ENCODE peak calls at places on chromosomes 11 and 22, in four cellular contexts. Z, L, T and A are unnamed samples.

GRCh38 chr22:39478461-39478860 is 21.6 kb downstream of the MGAT3 start:
- DNase-seq in Z (peak; percentile 86), L (peak; percentile 37), T (peak; percentile 92), A (no peak)

GRCh38 chr22:44395116-44396005 is 82.6 kb upstream of the SHISAL1 start:
- DNase-seq in Z (peak; percentile 44), L (no peak), T (peak; percentile 30), A (no peak)

GRCh38 chr11:132718711-132719641 is 813.3 kb downstream of the OPCML start:
- DNase-seq in Z (no peak), L (peak; percentile 84), T (peak; percentile 69), A (no peak)

GRCh38 chr11:60934790-60935605 is 10.7 kb downstream of the TMEM132A start:
- DNase-seq in Z (no peak), L (no peak), T (no peak), A (peak; percentile 25)

GRCh38 chr11:29432719-29433325 is 584.0 kb downstream of the KCNA4 start:
- DNase-seq in Z (no peak), L (no peak), T (no peak), A (no peak)

GRCh38 chr11:18393581-18394299 is 623 bp upstream of the LDHA start:
- DNase-seq in Z (no peak), L (peak; percentile 63), T (no peak), A (no peak)

GRCh38 chr11:16936643-16937042 is 77.6 kb downstream of the PLEKHA7 start:
- DNase-seq in Z (no peak), L (no peak), T (no peak), A (no peak)

GRCh38 chr22:49398115-49398514 is 429.6 kb downstream of the BRD1 start:
- DNase-seq in Z (no peak), L (no peak), T (peak; percentile 41), A (no peak)

GRCh38 chr11:44286268-44286880 is 23.6 kb downstream of the ALX4 start:
- DNase-seq in Z (no peak), L (peak; percentile 62), T (peak; percentile 94), A (no peak)

GRCh38 chr11:36564376-36565032 is 3.3 kb upstream of the RAG1 start:
- DNase-seq in Z (no peak), L (peak; percentile 70), T (peak; percentile 81), A (no peak)

GRCh38 chr22:36644333-36644757 is 59.2 kb downstream of the CACNG2 start:
- DNase-seq in Z (no peak), L (peak; percentile 45), T (peak; percentile 90), A (no peak)

GRCh38 chr11:45710561-45710960 is 45.1 kb upstream of the CHST1 start:
- DNase-seq in Z (no peak), L (no peak), T (no peak), A (no peak)

GRCh38 chr11:126157326-126158030 is 54.0 kb downstream of the RPUSD4 start:
- DNase-seq in Z (no peak), L (no peak), T (no peak), A (no peak)

GRCh38 chr11:111977141-111978027 is 40.2 kb downstream of the DIXDC1 start:
- DNase-seq in Z (peak; percentile 88), L (peak; percentile 23), T (peak; percentile 85), A (no peak)

GRCh38 chr11:102422817-102423725 is 29.5 kb downstream of the TMEM123 start:
- DNase-seq in Z (no peak), L (no peak), T (no peak), A (no peak)

GRCh38 chr22:20141186-20142077 is 9.4 kb downstream of the CCDC188 start:
- DNase-seq in Z (peak; percentile 67), L (no peak), T (no peak), A (no peak)

GRCh38 chr11:125903753-125904659 is at the start of gene DDX25:
- DNase-seq in Z (no peak), L (peak; percentile 58), T (peak; percentile 89), A (no peak)

GRCh38 chr22:28710112-28710888 is 30.7 kb upstream of the TTC28 start:
- DNase-seq in Z (no peak), L (no peak), T (no peak), A (no peak)

GRCh38 chr11:114099392-114100178 is 40.1 kb downstream of the ZBTB16 start:
- DNase-seq in Z (no peak), L (no peak), T (no peak), A (no peak)

GRCh38 chr11:9120659-9121350 is 29.4 kb upstream of the SCUBE2 start:
- DNase-seq in Z (no peak), L (no peak), T (peak; percentile 89), A (no peak)

GRCh38 chr11:112310414-112310813 is 49.8 kb upstream of the PLET1 start:
- DNase-seq in Z (no peak), L (no peak), T (no peak), A (no peak)

GRCh38 chr11:128694618-128695481 is 978 bp downstream of the FLI1 start:
- DNase-seq in Z (peak; percentile 76), L (peak; percentile 45), T (peak; percentile 82), A (peak; percentile 51)

GRCh38 chr11:72598901-72599300 is 75.3 kb downstream of the PDE2A start:
- DNase-seq in Z (no peak), L (no peak), T (peak; percentile 86), A (no peak)

GRCh38 chr22:19178659-19179471 is at the start of gene SLC25A1:
- DNase-seq in Z (peak; percentile 97), L (peak; percentile 88), T (peak; percentile 97), A (peak; percentile 89)

GRCh38 chr22:44995715-44996114 is 14.1 kb downstream of the PHF21B start:
- DNase-seq in Z (no peak), L (no peak), T (no peak), A (no peak)

GRCh38 chr11:11318961-11319360 is 34.1 kb downstream of the CSNK2A3 start:
- DNase-seq in Z (no peak), L (no peak), T (no peak), A (no peak)

GRCh38 chr22:46297151-46297819 is 615 bp downstream of the GTSE1 start:
- DNase-seq in Z (no peak), L (peak; percentile 49), T (peak; percentile 70), A (peak; percentile 47)

GRCh38 chr11:104051806-104052205 is 15.4 kb downstream of the DDI1 start:
- DNase-seq in Z (no peak), L (no peak), T (no peak), A (no peak)

GRCh38 chr11:116695657-116696254 is 77.0 kb downstream of the BUD13 start:
- DNase-seq in Z (no peak), L (no peak), T (no peak), A (no peak)

GRCh38 chr11:134691474-134691873 is 279.4 kb upstream of the B3GAT1 start:
- DNase-seq in Z (no peak), L (no peak), T (no peak), A (no peak)

GRCh38 chr11:74683279-74683871 is 47.9 kb downstream of the CHRDL2 start:
- DNase-seq in Z (no peak), L (peak; percentile 23), T (peak; percentile 62), A (no peak)
- TF ChIP-seq CTCF in Z (peak; percentile 13), L (peak; percentile 48), T (peak; percentile 66), A (no peak)

DNA sequence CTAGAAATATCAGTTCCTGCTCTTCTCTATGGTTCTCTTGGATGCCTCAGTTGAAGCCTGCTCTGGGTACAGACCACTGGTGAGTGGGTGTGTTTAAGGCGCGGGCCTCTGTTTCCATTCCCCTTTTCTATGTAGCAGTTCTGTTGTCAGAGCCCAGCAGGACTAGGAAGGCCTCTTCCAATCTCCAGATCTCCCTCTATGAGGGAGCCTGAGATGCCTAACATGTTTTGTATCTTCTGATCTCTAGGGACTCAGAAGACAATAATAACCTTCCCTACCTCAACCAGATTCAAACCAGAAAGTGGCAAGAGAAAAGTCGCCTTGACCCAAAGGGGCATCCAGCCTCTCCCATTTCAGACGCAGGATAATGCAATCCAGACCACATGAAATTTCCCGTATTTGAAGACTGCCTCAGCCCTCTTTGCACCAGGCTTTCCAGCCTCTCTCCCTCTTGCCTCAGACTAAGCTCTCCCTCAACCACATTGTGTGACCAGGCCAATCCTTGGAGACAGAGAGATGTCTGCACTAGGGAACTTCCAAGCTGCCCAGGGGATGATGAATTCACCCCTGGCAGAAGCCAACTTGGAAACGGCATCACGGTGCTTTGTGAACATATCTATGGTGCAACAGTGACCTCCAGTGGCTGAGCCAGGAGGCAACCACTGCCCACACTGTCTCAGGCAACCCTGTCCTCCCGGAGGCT is 150.1 kb upstream of the UBASH3B start:
- DNase-seq in Z (peak; percentile 87), L (peak; percentile 69), T (peak; percentile 94), A (no peak)
- TF ChIP-seq CTCF in Z (peak; percentile 56), L (peak; percentile 67), T (peak; percentile 91), A (peak; percentile 83)

GRCh38 chr22:26512149-26512793 is at the start of gene TFIP11:
- DNase-seq in Z (peak; percentile 97), L (peak; percentile 98), T (peak; percentile 99), A (peak; percentile 88)
- TF ChIP-seq CTCF in Z (no peak), L (no peak), T (peak; percentile 64), A (no peak)

GRCh38 chr11:83285131-83285770 is 916 bp downstream of the CCDC90B start:
- DNase-seq in Z (no peak), L (no peak), T (no peak), A (no peak)

GRCh38 chr11:83287631-83288030 is 1.5 kb upstream of the CCDC90B start:
- DNase-seq in Z (no peak), L (no peak), T (no peak), A (peak; percentile 39)

GRCh38 chr11:83282084-83282716 is 4.0 kb downstream of the CCDC90B start:
- DNase-seq in Z (no peak), L (no peak), T (no peak), A (no peak)

GRCh38 chr11:83284501-83285051 is 1.6 kb downstream of the CCDC90B start:
- DNase-seq in Z (no peak), L (no peak), T (no peak), A (no peak)

DNA sequence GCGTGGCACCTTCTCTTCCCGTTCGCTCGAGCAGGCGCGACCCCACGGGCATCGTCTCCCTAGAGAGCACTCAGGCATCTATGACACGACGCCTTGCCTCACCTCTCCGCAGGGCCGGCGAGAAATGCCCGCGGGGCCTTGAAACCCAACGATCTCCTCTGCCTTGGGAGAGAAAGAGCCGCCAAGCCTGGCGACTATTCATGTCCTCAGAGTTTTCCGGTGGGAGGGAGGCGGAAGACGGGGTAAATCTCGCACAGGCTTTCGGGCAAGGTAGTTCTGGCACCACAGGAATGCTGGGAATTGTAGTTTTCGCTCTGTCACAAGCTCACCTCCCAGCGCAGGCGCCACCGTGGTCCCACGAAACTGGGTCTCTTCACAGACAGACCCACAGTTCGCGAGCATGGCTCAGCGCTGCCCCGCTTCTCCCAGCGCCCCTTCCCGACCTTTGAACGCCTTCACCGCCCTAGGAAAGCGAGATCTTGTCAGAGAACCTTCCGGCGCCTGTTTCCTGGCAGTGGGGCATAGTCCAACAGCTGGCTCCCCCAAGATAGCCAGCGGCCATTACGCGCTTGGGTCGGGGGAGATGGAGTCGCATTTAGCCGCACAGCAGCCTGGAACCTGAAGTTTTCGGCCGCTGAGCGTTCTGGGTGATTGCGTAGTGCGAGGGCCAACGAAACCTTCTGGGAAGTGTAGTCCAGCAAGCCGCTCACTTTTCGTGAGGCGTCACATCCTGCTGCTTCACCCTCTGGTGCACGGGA is at the start of gene CCDC90B:
- DNase-seq in Z (peak; percentile 95), L (peak; percentile 97), T (peak; percentile 98), A (peak; percentile 94)
- TF ChIP-seq CTCF in Z (no peak), L (no peak), T (no peak), A (peak; percentile 30)

GRCh38 chr11:124123587-124123986 is 8.3 kb downstream of the VWA5A start:
- DNase-seq in Z (no peak), L (no peak), T (peak; percentile 57), A (no peak)
- TF ChIP-seq CTCF in Z (no peak), L (no peak), T (peak; percentile 74), A (peak; percentile 22)

GRCh38 chr22:26122920-26123468 is 46.3 kb upstream of the SEZ6L start:
- DNase-seq in Z (no peak), L (no peak), T (no peak), A (no peak)
- TF ChIP-seq CTCF in Z (no peak), L (no peak), T (no peak), A (no peak)